ENCODE peak calls at places on chromosome 22, in six cellular contexts. D, A, Z, J, X and Y are unnamed samples.

GRCh38 chr22:46251266-46251665 is 1.2 kb upstream of the CDPF1 start:
- DNase-seq in J (no peak), D (no peak), A (no peak), X (no peak), Z (no peak), Y (no peak)

GRCh38 chr22:26172389-26172990 is 3.2 kb downstream of the SEZ6L start:
- DNase-seq in X (no peak), A (no peak), D (no peak), J (peak; percentile 39), Z (no peak), Y (no peak)

GRCh38 chr22:31489632-31490495 is at the start of gene EIF4ENIF1:
- DNase-seq in A (peak; percentile 64), J (peak; percentile 92), Z (peak; percentile 96), X (peak; percentile 93), D (peak; percentile 93), Y (peak; percentile 90)

GRCh38 chr22:17472886-17473285 is 90.4 kb upstream of the SLC25A18 start:
- DNase-seq in D (no peak), J (no peak), X (no peak), A (no peak), Z (no peak), Y (no peak)

GRCh38 chr22:17143826-17144225 is 15.3 kb downstream of the HDHD5 start:
- DNase-seq in A (no peak), Z (no peak), J (no peak), D (no peak), X (no peak), Y (no peak)

GRCh38 chr22:46699091-46699490 is 39.0 kb downstream of the CERK start:
- DNase-seq in A (no peak), X (peak; percentile 24), Z (no peak), J (no peak), D (no peak), Y (no peak)

GRCh38 chr22:45688606-45689080 is 17.0 kb downstream of the ATXN10 start:
- DNase-seq in Z (no peak), D (no peak), J (no peak), X (no peak), A (no peak), Y (peak; percentile 69)

GRCh38 chr22:45036154-45036553 is 26.3 kb upstream of the PHF21B start:
- DNase-seq in A (no peak), X (no peak), Z (no peak), D (no peak), J (no peak), Y (no peak)

GRCh38 chr22:44894321-44894720 is 115.5 kb downstream of the PHF21B start:
- DNase-seq in Z (peak; percentile 67), D (no peak), J (no peak), X (no peak), A (no peak), Y (peak; percentile 21)

GRCh38 chr22:45867118-45867905 is 109.7 kb downstream of the WNT7B start:
- DNase-seq in J (no peak), D (no peak), X (no peak), Z (peak; percentile 77), A (no peak), Y (no peak)

GRCh38 chr22:37661160-37661924 is 2.8 kb downstream of the PDXP start:
- DNase-seq in Z (no peak), D (peak; percentile 52), J (no peak), A (no peak), X (peak; percentile 39), Y (no peak)
- H3K4me3 ChIP-seq in Z (no peak overlapping the region), D (no peak overlapping the region), J (no peak overlapping the region), A (no peak overlapping the region), X (no peak overlapping the region), Y (no peak overlapping the region)

GRCh38 chr22:50114221-50114981 is 24.6 kb downstream of the MOV10L1 start:
- DNase-seq in D (no peak), Z (no peak), X (no peak), A (no peak), J (no peak), Y (no peak)
- H3K4me3 ChIP-seq in D (no peak overlapping the region), Z (no peak overlapping the region), X (no peak overlapping the region), A (peak overlapping the region; percentile 63), J (no peak overlapping the region), Y (no peak overlapping the region)

DNA sequence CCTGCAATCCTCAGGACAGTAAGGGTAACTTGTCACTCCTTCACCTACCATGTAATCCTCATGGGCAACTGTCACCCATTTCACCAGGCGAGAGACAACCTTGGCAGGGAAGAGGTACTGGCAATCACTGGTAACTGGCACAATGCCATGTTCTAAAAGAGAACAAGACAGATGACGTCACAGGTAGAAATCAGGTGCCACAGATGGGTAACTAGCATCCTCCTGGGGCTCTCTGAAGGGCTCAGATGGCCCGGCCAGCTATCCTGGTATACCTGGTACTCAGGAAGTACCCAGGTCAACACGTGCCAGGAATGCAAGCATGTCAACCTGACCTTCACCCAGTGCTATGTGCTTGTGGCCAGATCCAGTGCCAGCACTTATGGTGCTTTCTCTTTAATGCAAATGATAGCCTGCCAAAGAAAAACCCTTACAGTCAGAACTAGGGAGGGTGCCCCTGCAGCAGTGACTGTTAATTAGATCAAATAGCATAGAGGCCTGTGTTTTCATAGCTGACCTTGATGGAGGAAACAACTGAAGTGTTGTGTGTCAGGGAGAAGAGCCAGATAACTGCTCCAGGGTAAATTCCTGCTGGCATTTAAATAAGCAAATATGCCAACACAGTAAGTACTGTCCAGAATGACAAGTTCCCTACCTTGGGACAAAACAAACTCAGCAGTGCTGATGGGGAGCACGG is 36.2 kb downstream of the THOC5 start:
- DNase-seq in D (peak; percentile 31), X (no peak), J (peak; percentile 31), A (no peak), Z (no peak), Y (peak; percentile 52)
- H3K4me3 ChIP-seq in D (no peak overlapping the region), X (no peak overlapping the region), J (no peak overlapping the region), A (no peak overlapping the region), Z (no peak overlapping the region), Y (no peak overlapping the region)

GRCh38 chr22:40276877-40277823 is 69.2 kb upstream of the ADSL start:
- DNase-seq in Z (no peak), A (no peak), X (no peak), J (peak; percentile 35), D (no peak), Y (no peak)
- H3K4me3 ChIP-seq in Z (peak overlapping the region; percentile 50), A (peak overlapping the region; percentile 80), X (no peak overlapping the region), J (peak overlapping the region; percentile 22), D (peak overlapping the region; percentile 20), Y (peak overlapping the region; percentile 19)

GRCh38 chr22:19129871-19130270 is 1.2 kb upstream of the TSSK2 start:
- DNase-seq in D (no peak), A (no peak), Z (no peak), J (no peak), X (no peak), Y (no peak)
- H3K4me3 ChIP-seq in D (no peak overlapping the region), A (no peak overlapping the region), Z (no peak overlapping the region), J (no peak overlapping the region), X (no peak overlapping the region), Y (no peak overlapping the region)

DNA sequence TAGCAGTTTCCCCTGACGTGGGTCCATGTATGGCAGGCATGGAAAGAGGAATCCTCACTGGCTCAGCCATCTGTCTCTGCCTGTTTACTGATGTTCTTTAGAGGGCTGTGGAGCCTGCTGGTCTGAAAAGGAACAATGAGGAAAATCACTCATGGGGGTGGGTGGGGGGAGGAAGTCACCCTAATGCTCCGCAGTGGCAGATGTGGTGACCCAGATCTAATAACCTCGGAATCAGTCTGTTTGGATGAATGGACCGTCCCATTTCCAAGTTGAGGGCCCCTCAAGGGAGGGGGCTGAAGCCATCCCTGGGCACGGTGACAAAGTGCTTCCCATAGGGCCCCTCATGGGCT is 4.4 kb downstream of the BCR start:
- DNase-seq in J (no peak), A (no peak), D (no peak), Z (no peak), X (no peak), Y (no peak)
- H3K4me3 ChIP-seq in J (no peak overlapping the region), A (peak overlapping the region; percentile 72), D (no peak overlapping the region), Z (no peak overlapping the region), X (no peak overlapping the region), Y (no peak overlapping the region)

DNA sequence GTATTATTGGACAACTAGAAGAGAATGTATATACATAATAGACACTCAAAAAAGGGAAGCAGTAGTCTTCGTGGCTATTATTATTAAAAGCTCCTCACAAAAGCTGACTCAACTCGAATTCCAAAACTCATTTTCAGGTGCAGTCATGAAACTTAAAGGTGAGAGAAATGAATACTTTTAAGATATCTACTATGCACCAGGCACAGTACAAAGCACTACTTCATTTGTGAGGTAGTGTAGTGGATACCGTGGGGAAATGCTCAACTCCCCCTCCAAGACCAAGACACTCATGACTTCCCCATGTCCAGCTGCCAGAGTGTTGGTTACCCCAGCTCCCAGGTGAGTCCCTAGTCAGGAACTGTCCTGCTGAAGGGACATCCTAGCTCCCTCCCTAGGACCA is 2.1 kb downstream of the SYN3 start:
- DNase-seq in D (no peak), Z (no peak), J (no peak), A (no peak), X (no peak), Y (no peak)
- H3K4me3 ChIP-seq in D (no peak overlapping the region), Z (no peak overlapping the region), J (no peak overlapping the region), A (no peak overlapping the region), X (no peak overlapping the region), Y (no peak overlapping the region)